ENCODE peak calls at places on chromosomes 5 and 9, in six cellular contexts. P is nucleus accumbens, R is DMS153, U is globus pallidus, N is fibroblast of lung, X is caudate nucleus. H is an unnamed sample.
A peak's percentile ranks its signal among the peaks of the same experiment; 100 is the strongest.

GRCh38 chr5:133510634-133511262 is 101.6 kb downstream of the FSTL4 start:
- DNase-seq in P (no peak), R (no peak), U (no peak), N (no peak), X (no peak), H (no peak)

GRCh38 chr5:164185000-164185399 is 679.6 kb downstream of the MAT2B start:
- DNase-seq in P (no peak), R (no peak), U (no peak), N (no peak), X (no peak), H (no peak)

GRCh38 chr9:12658531-12659209 is 34.5 kb upstream of the TYRP1 start:
- DNase-seq in P (no peak), R (no peak), U (no peak), N (no peak), X (no peak), H (no peak)

GRCh38 chr9:38417003-38417965 is 7.0 kb downstream of the IGFBPL1 start:
- DNase-seq in P (no peak), R (peak; percentile 8), U (no peak), N (no peak), X (no peak), H (no peak)

GRCh38 chr9:118533101-118533500 is 828.9 kb downstream of the TLR4 start:
- DNase-seq in P (no peak), R (no peak), U (no peak), N (no peak), X (no peak), H (no peak)

GRCh38 chr5:10565785-10566506 is 2.1 kb downstream of the ANKRD33B start:
- DNase-seq in P (no peak), R (no peak), U (no peak), N (peak; percentile 39), X (no peak), H (no peak)

GRCh38 chr9:133954862-133955529 is 37.1 kb downstream of the VAV2 start:
- DNase-seq in P (no peak), R (no peak), U (no peak), N (no peak), X (no peak), H (no peak)

GRCh38 chr5:165579911-165580310 is 2074.5 kb downstream of the MAT2B start:
- DNase-seq in P (no peak), R (no peak), U (no peak), N (peak; percentile 38), X (no peak), H (no peak)

GRCh38 chr5:9192286-9192685 is 353.6 kb downstream of the SEMA5A start:
- DNase-seq in P (no peak), R (no peak), U (peak; percentile 82), N (no peak), X (no peak), H (no peak)

GRCh38 chr9:32427111-32427873 is 42.8 kb downstream of the ACO1 start:
- DNase-seq in P (no peak), R (no peak), U (no peak), N (peak; percentile 56), X (no peak), H (no peak)

GRCh38 chr5:15383469-15383868 is 116.5 kb upstream of the FBXL7 start:
- DNase-seq in P (no peak), R (peak; percentile 51), U (peak; percentile 24), N (peak; percentile 28), X (no peak), H (no peak)

GRCh38 chr5:174834081-174834480 is 109.7 kb downstream of the MSX2 start:
- DNase-seq in P (no peak), R (no peak), U (no peak), N (no peak), X (no peak), H (no peak)

GRCh38 chr9:121830441-121831140 is 179.2 kb downstream of the DAB2IP start:
- DNase-seq in P (no peak), R (no peak), U (no peak), N (no peak), X (no peak), H (no peak)

GRCh38 chr5:131634666-131634995 is 398 bp downstream of the RAPGEF6 start:
- DNase-seq in P (no peak), R (peak; percentile 0), U (peak; percentile 67), N (peak; percentile 51), X (no peak), H (no peak)

GRCh38 chr5:173180331-173180730 is 36.0 kb downstream of the BNIP1 start:
- DNase-seq in P (no peak), R (no peak), U (no peak), N (no peak), X (no peak), H (no peak)

GRCh38 chr5:99019812-99020697 is 91.2 kb upstream of the CHD1 start:
- DNase-seq in P (no peak), R (peak; percentile 34), U (no peak), N (peak; percentile 88), X (no peak), H (no peak)